ENCODE peak calls at places on chromosomes 11 and 22, in nine cellular contexts. V is stomach, N is A549, F is Peyer's patch, A is heart left ventricle, O is lower leg skin, L is adrenal gland, D is IMR-90, G is body of pancreas. B is an unnamed sample.

GRCh38 chr11:74620537-74620936 is 28.2 kb downstream of the POLD3 start:
- DNase-seq in V (no peak), N (no peak), F (no peak), A (no peak), O (no peak), L (no peak), D (no peak), G (no peak), B (no peak)

GRCh38 chr11:21582791-21583190 is 610.1 kb upstream of the ANO5 start:
- DNase-seq in V (no peak), N (no peak), F (no peak), A (no peak), O (no peak), L (no peak), D (no peak), G (no peak), B (no peak)

GRCh38 chr11:71488086-71488967 is 35.3 kb downstream of the NADSYN1 start:
- DNase-seq in V (no peak), N (peak), F (no peak), A (no peak), O (no peak), L (no peak), D (peak), G (no peak), B (no peak)

GRCh38 chr11:61866958-61867343 is 24.4 kb downstream of the FADS3 start:
- DNase-seq in V (no peak), N (no peak), F (no peak), A (no peak), O (no peak), L (no peak), D (no peak), G (no peak), B (no peak)

GRCh38 chr11:111846640-111847039 is 24.7 kb downstream of the ALG9 start:
- DNase-seq in V (no peak), N (no peak), F (no peak), A (no peak), O (no peak), L (peak), D (peak), G (no peak), B (peak)

GRCh38 chr11:64290894-64291745 is at the start of gene KCNK4:
- DNase-seq in V (no peak), N (no peak), F (no peak), A (no peak), O (no peak), L (no peak), D (no peak), G (no peak), B (no peak)

GRCh38 chr11:44379141-44380008 is 69.4 kb upstream of the ALX4 start:
- DNase-seq in V (no peak), N (no peak), F (no peak), A (peak), O (no peak), L (no peak), D (no peak), G (no peak), B (no peak)

GRCh38 chr11:121553806-121554205 is 101.0 kb upstream of the SORL1-AS1 start:
- DNase-seq in V (peak), N (no peak), F (no peak), A (no peak), O (no peak), L (peak), D (peak), G (peak), B (peak)

GRCh38 chr11:20342347-20343279 is 20.9 kb upstream of the HTATIP2 start:
- DNase-seq in V (no peak), N (no peak), F (no peak), A (no peak), O (no peak), L (no peak), D (no peak), G (no peak), B (no peak)

GRCh38 chr11:70040452-70040851 is 37.7 kb upstream of the ANO1 start:
- DNase-seq in V (peak), N (no peak), F (no peak), A (no peak), O (no peak), L (no peak), D (no peak), G (no peak), B (no peak)

GRCh38 chr11:107372439-107372838 is 85.2 kb downstream of the CWF19L2 start:
- DNase-seq in V (no peak), N (no peak), F (no peak), A (no peak), O (no peak), L (no peak), D (no peak), G (no peak), B (no peak)

DNA sequence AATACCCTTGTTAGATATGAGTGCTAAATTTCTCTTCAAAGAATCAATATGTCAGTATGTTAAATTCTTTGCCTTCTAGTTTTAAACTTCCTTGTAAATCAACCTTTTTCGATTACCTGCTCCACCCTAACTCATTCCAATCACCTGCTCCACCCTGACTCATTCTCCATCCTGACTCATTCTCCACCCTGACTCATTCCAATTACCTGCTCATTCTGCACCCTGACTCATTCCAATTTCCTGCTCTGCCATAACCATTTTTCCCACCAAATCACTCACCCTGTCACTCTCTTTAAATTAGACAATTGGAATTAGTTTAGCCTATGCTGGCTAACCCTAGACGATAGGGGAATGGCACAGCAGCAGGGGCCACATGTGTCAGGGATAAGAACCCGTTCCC is 519.5 kb upstream of the LRRC4C start:
- DNase-seq in V (no peak), N (no peak), F (no peak), A (no peak), O (no peak), L (no peak), D (no peak), G (no peak), B (no peak)
- TF ChIP-seq CTCF in V (no peak), N (no peak), F (no peak), A (no peak), O (no peak), L (no peak), D (no peak), G (no peak), B (no peak)

GRCh38 chr22:43148581-43148980 is 2.8 kb upstream of the TSPO start:
- DNase-seq in V (no peak), N (no peak), F (no peak), A (peak), O (no peak), L (no peak), D (no peak), G (no peak), B (no peak)

GRCh38 chr22:43147821-43148220 is 3.5 kb upstream of the TSPO start:
- DNase-seq in V (no peak), N (no peak), F (peak), A (peak), O (no peak), L (peak), D (no peak), G (no peak), B (no peak)

GRCh38 chr22:43144949-43145348 is 1.8 kb upstream of the MCAT start:
- DNase-seq in V (no peak), N (no peak), F (no peak), A (no peak), O (peak), L (no peak), D (no peak), G (no peak), B (no peak)

GRCh38 chr22:43142881-43143562 is at the start of gene MCAT:
- DNase-seq in V (peak), N (peak), F (peak), A (peak), O (peak), L (peak), D (peak), G (peak), B (peak)
- TF ChIP-seq POLR2A in V (no peak), N (peak), F (peak), A (no peak), O (peak), L (peak), D (peak), G (peak), B (peak)

GRCh38 chr22:28951969-28952521 is 68.7 kb downstream of the ZNRF3 start:
- DNase-seq in V (no peak), N (no peak), F (no peak), A (peak), O (no peak), L (peak), D (peak), G (peak), B (peak)
- TF ChIP-seq CTCF in V (no peak), N (no peak), F (no peak), A (no peak), O (no peak), L (no peak), D (peak), G (no peak), B (no peak)

GRCh38 chr22:35198738-35199137 is 58.6 kb upstream of the HMGXB4 start:
- DNase-seq in V (no peak), N (no peak), F (no peak), A (no peak), O (no peak), L (no peak), D (no peak), G (no peak), B (no peak)

GRCh38 chr22:35197071-35197470 is 60.2 kb upstream of the HMGXB4 start:
- DNase-seq in V (no peak), N (no peak), F (no peak), A (no peak), O (no peak), L (no peak), D (no peak), G (no peak), B (no peak)

GRCh38 chr22:35195226-35195625 is 62.1 kb upstream of the HMGXB4 start:
- DNase-seq in V (no peak), N (no peak), F (no peak), A (no peak), O (no peak), L (no peak), D (no peak), G (no peak), B (no peak)

GRCh38 chr22:35192121-35192918 is 65.0 kb upstream of the HMGXB4 start:
- DNase-seq in V (no peak), N (no peak), F (no peak), A (no peak), O (no peak), L (no peak), D (peak), G (no peak), B (no peak)

DNA sequence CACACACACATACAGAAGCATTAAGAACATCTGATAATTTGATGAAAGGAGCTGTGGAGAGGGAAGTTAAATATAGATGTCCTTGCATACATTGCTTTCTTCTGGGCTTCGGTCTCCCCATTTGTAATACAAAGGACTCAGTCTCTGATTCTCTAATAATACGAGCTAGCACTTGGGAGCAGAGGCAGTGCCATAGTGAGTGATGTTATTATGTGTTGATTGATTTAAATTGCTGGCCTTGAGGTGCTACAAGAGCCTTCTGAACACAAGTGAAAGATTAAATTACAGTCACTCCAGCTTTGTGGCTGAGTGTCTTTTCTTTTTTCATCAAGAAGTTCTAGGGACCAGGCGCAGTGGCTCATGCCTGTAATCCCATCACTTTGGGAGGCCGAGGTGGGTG is 61.5 kb upstream of the HMGXB4 start:
- DNase-seq in V (no peak), N (no peak), F (no peak), A (no peak), O (no peak), L (no peak), D (no peak), G (no peak), B (no peak)
- TF ChIP-seq POLR2A in V (no peak), N (no peak), F (no peak), A (no peak), O (no peak), L (no peak), D (no peak), G (no peak), B (no peak)

GRCh38 chr11:117908261-117908895 is 20.8 kb downstream of the TMPRSS13 start:
- DNase-seq in V (no peak), N (no peak), F (no peak), A (no peak), O (no peak), L (no peak), D (no peak), G (no peak), B (no peak)

GRCh38 chr11:117906710-117907109 is 22.5 kb downstream of the TMPRSS13 start:
- DNase-seq in V (no peak), N (no peak), F (no peak), A (no peak), O (no peak), L (no peak), D (no peak), G (no peak), B (no peak)

GRCh38 chr11:117903505-117904382 is 25.5 kb downstream of the TMPRSS13 start:
- DNase-seq in V (no peak), N (no peak), F (no peak), A (peak), O (no peak), L (no peak), D (no peak), G (no peak), B (no peak)

GRCh38 chr11:117907276-117908110 is 21.7 kb downstream of the TMPRSS13 start:
- DNase-seq in V (peak), N (peak), F (peak), A (peak), O (peak), L (peak), D (peak), G (peak), B (peak)

GRCh38 chr11:117905524-117905923 is 23.7 kb downstream of the TMPRSS13 start:
- DNase-seq in V (no peak), N (no peak), F (no peak), A (no peak), O (no peak), L (no peak), D (no peak), G (no peak), B (no peak)
- TF ChIP-seq CTCF in V (no peak), N (no peak), F (no peak), A (no peak), O (no peak), L (no peak), D (no peak), G (no peak), B (no peak)

GRCh38 chr11:36409152-36409713 is 100.8 kb downstream of the TRAF6 start:
- DNase-seq in V (no peak), N (no peak), F (no peak), A (no peak), O (no peak), L (no peak), D (peak), G (no peak), B (no peak)
- TF ChIP-seq POLR2A in V (no peak), N (no peak), F (no peak), A (no peak), O (no peak), L (no peak), D (no peak), G (no peak), B (no peak)

GRCh38 chr11:78417175-78417887 is at the start of gene GAB2:
- DNase-seq in V (peak), N (no peak), F (no peak), A (no peak), O (no peak), L (no peak), D (no peak), G (peak), B (no peak)

GRCh38 chr11:78416285-78417174 is 1.1 kb downstream of the GAB2 start:
- DNase-seq in V (peak), N (peak), F (peak), A (peak), O (peak), L (peak), D (peak), G (peak), B (peak)

GRCh38 chr11:78417888-78418583 is 416 bp upstream of the GAB2 start:
- DNase-seq in V (peak), N (peak), F (peak), A (peak), O (peak), L (peak), D (peak), G (peak), B (peak)

GRCh38 chr11:78415338-78415737 is 2.3 kb downstream of the GAB2 start:
- DNase-seq in V (no peak), N (no peak), F (no peak), A (no peak), O (no peak), L (no peak), D (no peak), G (no peak), B (no peak)

DNA sequence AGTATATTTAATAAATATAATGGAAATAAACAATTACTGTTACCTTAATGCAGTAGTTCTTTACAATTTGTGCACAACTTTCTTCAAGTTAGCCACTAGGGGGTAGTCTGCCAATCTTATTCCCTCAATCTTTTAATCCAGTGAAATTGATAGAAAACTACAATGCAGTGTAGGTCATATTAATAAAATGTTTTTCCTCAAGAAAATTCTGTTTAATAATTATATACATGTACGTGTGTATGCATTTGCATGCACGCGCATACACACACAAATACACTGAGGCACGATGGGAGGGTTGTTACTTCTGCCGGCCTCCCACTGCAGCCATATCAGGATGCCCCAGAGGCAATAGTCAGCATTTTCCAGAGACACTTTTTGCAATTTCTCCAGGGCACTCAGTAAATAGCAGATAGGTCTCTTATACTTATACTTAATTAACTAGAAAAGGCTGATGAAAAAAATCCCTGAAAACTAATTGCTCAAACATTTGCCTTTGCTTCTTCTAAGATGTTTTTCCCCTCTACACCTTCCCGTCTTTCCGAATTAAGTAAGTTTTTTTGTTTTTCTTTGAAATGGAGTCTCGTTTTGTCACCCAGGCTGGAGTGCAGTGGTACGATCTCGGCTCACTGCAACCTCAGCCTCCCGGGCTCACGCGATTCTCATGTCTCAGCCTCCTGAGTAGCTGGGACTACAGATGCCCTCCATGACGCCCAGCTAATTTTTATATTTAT is 3.1 kb downstream of the GAB2 start:
- DNase-seq in V (no peak), N (peak), F (no peak), A (no peak), O (no peak), L (no peak), D (peak), G (no peak), B (no peak)
- TF ChIP-seq CTCF in V (no peak), N (peak), F (peak), A (peak), O (no peak), L (peak), D (peak), G (peak), B (peak)

DNA sequence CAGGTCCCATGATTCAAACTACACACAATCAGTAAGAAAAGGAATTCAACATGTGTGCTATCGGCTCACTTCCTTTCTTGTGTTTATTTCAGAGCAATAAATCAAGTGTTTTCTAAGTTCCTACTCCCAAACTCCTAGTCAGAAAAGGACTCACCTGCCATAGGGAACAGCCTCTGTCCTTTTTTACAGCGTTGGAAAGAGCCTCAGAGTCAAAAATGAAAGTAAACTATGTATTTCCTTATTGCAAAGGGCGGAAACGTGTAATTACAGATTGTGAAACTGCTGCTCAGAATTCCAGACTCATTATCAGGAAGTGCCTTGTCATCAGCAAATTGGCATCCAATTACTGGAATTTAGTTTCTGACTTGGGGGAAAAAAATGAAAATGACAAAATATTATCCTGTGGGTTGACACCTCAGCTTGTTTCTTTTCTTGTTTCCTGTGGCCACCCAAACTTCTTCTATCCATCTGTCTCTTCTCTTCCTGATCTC is at the start of gene CASP4:
- DNase-seq in V (no peak), N (peak), F (no peak), A (no peak), O (peak), L (peak), D (peak), G (peak), B (peak)
- TF ChIP-seq POLR2A in V (no peak), N (no peak), F (peak), A (no peak), O (no peak), L (peak), D (peak), G (peak), B (peak)

GRCh38 chr22:37260396-37260795 is 16.3 kb upstream of the RAC2 start:
- DNase-seq in V (no peak), N (no peak), F (no peak), A (no peak), O (no peak), L (no peak), D (no peak), G (no peak), B (no peak)
- TF ChIP-seq CTCF in V (no peak), N (no peak), F (no peak), A (no peak), O (no peak), L (no peak), D (no peak), G (no peak), B (no peak)